ENCODE peak calls at places on chromosomes 12 and 14, in eight cellular contexts. X is testis, V is spleen, Z is PC-3, W is tibial artery, B is transverse colon, O is esophagus squamous epithelium, C is thoracic aorta. F is an unnamed sample. For H3K36me3, the result is how much of the 10 kb centered on the place peaks cover.

GRCh38 chr12:52681551-52682380 is 1.6 kb upstream of the KRT1 start:
- DNase-seq in X (no peak), V (no peak), Z (no peak), W (no peak), B (no peak), O (no peak), C (no peak), F (no peak)

GRCh38 chr12:132204822-132205270 is 60.6 kb downstream of the NOC4L start:
- DNase-seq in X (no peak), V (no peak), Z (no peak), W (no peak), B (no peak), O (no peak), C (no peak), F (no peak)

GRCh38 chr14:88553886-88554457 is 835 bp downstream of the PTPN21 start:
- DNase-seq in X (peak), V (no peak), Z (peak), W (no peak), B (no peak), O (no peak), C (no peak), F (peak)

GRCh38 chr12:104494816-104495158 is 38.0 kb downstream of the CHST11 start:
- DNase-seq in X (no peak), V (no peak), Z (no peak), W (no peak), B (no peak), O (no peak), C (no peak), F (peak)

GRCh38 chr12:125272252-125272980 is 207.2 kb downstream of the AACS start:
- DNase-seq in X (no peak), V (no peak), Z (no peak), W (no peak), B (no peak), O (no peak), C (no peak), F (no peak)

GRCh38 chr14:24058260-24058950 is 6.6 kb downstream of the CARMIL3 start:
- DNase-seq in X (peak), V (peak), Z (peak), W (peak), B (peak), O (no peak), C (peak), F (peak)

GRCh38 chr14:45028107-45028626 is 55.7 kb upstream of the PRPF39 start:
- DNase-seq in X (no peak), V (no peak), Z (no peak), W (no peak), B (no peak), O (no peak), C (no peak), F (no peak)

GRCh38 chr12:47767197-47767724 is 5.8 kb upstream of the SLC48A1 start:
- DNase-seq in X (no peak), V (peak), Z (peak), W (no peak), B (peak), O (no peak), C (no peak), F (peak)

GRCh38 chr12:93698307-93699092 is 21.3 kb downstream of the CRADD start:
- DNase-seq in X (no peak), V (no peak), Z (peak), W (no peak), B (no peak), O (no peak), C (no peak), F (no peak)

GRCh38 chr14:55107766-55108554 is 21.1 kb upstream of the LGALS3 start:
- DNase-seq in X (peak), V (peak), Z (peak), W (peak), B (peak), O (peak), C (peak), F (no peak)

GRCh38 chr12:53058674-53059433 is 9.0 kb downstream of the TNS2 start:
- DNase-seq in X (peak), V (peak), Z (no peak), W (peak), B (no peak), O (no peak), C (no peak), F (no peak)

GRCh38 chr14:68522510-68523325 is 270.1 kb downstream of the ZFP36L1 start:
- DNase-seq in X (peak), V (no peak), Z (no peak), W (no peak), B (no peak), O (no peak), C (no peak), F (peak)

GRCh38 chr12:92927055-92927435 is 2.0 kb downstream of the EEA1 start:
- DNase-seq in X (no peak), V (no peak), Z (peak), W (no peak), B (no peak), O (no peak), C (no peak), F (peak)

GRCh38 chr12:115443351-115443938 is 759.5 kb upstream of the TBX3 start:
- DNase-seq in X (no peak), V (no peak), Z (no peak), W (no peak), B (no peak), O (no peak), C (no peak), F (no peak)

GRCh38 chr14:33647385-33647786 is 303.5 kb downstream of the EGLN3 start:
- DNase-seq in X (no peak), V (no peak), Z (peak), W (no peak), B (no peak), O (no peak), C (no peak), F (peak)

GRCh38 chr14:55599250-55599879 is 19.4 kb downstream of the KTN1 start:
- DNase-seq in X (peak), V (no peak), Z (peak), W (peak), B (peak), O (no peak), C (no peak), F (no peak)

GRCh38 chr14:37992489-37992888 is 215.2 kb upstream of the SSTR1 start:
- DNase-seq in X (no peak), V (no peak), Z (no peak), W (no peak), B (no peak), O (no peak), C (no peak), F (no peak)

GRCh38 chr12:39348523-39348922 is 94.4 kb downstream of the KIF21A start:
- DNase-seq in X (no peak), V (no peak), Z (no peak), W (no peak), B (no peak), O (no peak), C (no peak), F (no peak)

GRCh38 chr14:105427412-105427811 is 7.8 kb downstream of the MTA1 start:
- DNase-seq in X (no peak), V (no peak), Z (no peak), W (no peak), B (no peak), O (no peak), C (no peak), F (no peak)

GRCh38 chr14:32524609-32525391 is 195.7 kb downstream of the AKAP6 start:
- DNase-seq in X (no peak), V (no peak), Z (no peak), W (no peak), B (no peak), O (no peak), C (no peak), F (no peak)

GRCh38 chr12:21546721-21547120 is 20.6 kb downstream of the SPX start:
- DNase-seq in X (no peak), V (no peak), Z (no peak), W (no peak), B (no peak), O (no peak), C (no peak), F (no peak)

GRCh38 chr12:97767347-97767746 is 304.7 kb downstream of the RMST start:
- DNase-seq in X (no peak), V (no peak), Z (no peak), W (no peak), B (no peak), O (no peak), C (no peak), F (no peak)

GRCh38 chr12:132669166-132669879 is 17.8 kb downstream of the POLE start:
- DNase-seq in X (no peak), V (peak), Z (no peak), W (peak), B (no peak), O (no peak), C (no peak), F (no peak)

GRCh38 chr12:80580254-80580653 is 127.2 kb upstream of the MYF6 start:
- DNase-seq in X (no peak), V (no peak), Z (peak), W (no peak), B (no peak), O (no peak), C (no peak), F (peak)

GRCh38 chr14:90583916-90584605 is 187.2 kb downstream of the CALM1 start:
- DNase-seq in X (no peak), V (no peak), Z (no peak), W (no peak), B (no peak), O (no peak), C (no peak), F (no peak)

GRCh38 chr12:57640156-57641042 is 7.4 kb upstream of the B4GALNT1 start:
- DNase-seq in X (no peak), V (no peak), Z (no peak), W (no peak), B (no peak), O (no peak), C (no peak), F (no peak)

GRCh38 chr12:119082496-119082895 is 96.2 kb upstream of the HSPB8 start:
- DNase-seq in X (no peak), V (no peak), Z (no peak), W (no peak), B (no peak), O (no peak), C (no peak), F (peak)

GRCh38 chr14:33704486-33704885 is 246.4 kb downstream of the EGLN3 start:
- DNase-seq in X (no peak), V (no peak), Z (no peak), W (no peak), B (no peak), O (no peak), C (no peak), F (no peak)

GRCh38 chr12:129312048-129312447 is 458.8 kb downstream of the GLT1D1 start:
- DNase-seq in X (no peak), V (no peak), Z (no peak), W (no peak), B (no peak), O (no peak), C (no peak), F (no peak)

GRCh38 chr14:25132734-25133422 is 82.9 kb upstream of the STXBP6 start:
- DNase-seq in X (peak), V (peak), Z (peak), W (no peak), B (peak), O (no peak), C (no peak), F (peak)

GRCh38 chr12:104353012-104353981 is 49.8 kb downstream of the EID3 start:
- DNase-seq in X (no peak), V (no peak), Z (no peak), W (no peak), B (no peak), O (no peak), C (no peak), F (no peak)

GRCh38 chr14:96162741-96163140 is 41.9 kb upstream of the BDKRB2 start:
- DNase-seq in X (no peak), V (no peak), Z (no peak), W (no peak), B (no peak), O (no peak), C (no peak), F (peak)

GRCh38 chr14:22598099-22598895 is at the start of gene ABHD4:
- DNase-seq in X (peak), V (peak), Z (peak), W (peak), B (peak), O (no peak), C (peak), F (peak)

GRCh38 chr14:54369343-54369742 is 27.5 kb upstream of the CDKN3 start:
- DNase-seq in X (no peak), V (no peak), Z (no peak), W (no peak), B (no peak), O (no peak), C (no peak), F (no peak)

GRCh38 chr12:118035194-118036041 is 18.9 kb downstream of the RFC5 start:
- DNase-seq in X (no peak), V (no peak), Z (peak), W (no peak), B (peak), O (no peak), C (no peak), F (peak)

GRCh38 chr12:118033902-118034301 is 17.4 kb downstream of the RFC5 start:
- DNase-seq in X (no peak), V (no peak), Z (peak), W (no peak), B (no peak), O (no peak), C (no peak), F (no peak)

GRCh38 chr12:118036672-118037411 is 20.3 kb downstream of the RFC5 start:
- DNase-seq in X (no peak), V (no peak), Z (no peak), W (no peak), B (no peak), O (no peak), C (no peak), F (no peak)

GRCh38 chr12:118033331-118033730 is 16.8 kb downstream of the RFC5 start:
- DNase-seq in X (no peak), V (no peak), Z (peak), W (no peak), B (no peak), O (no peak), C (no peak), F (no peak)

GRCh38 chr12:118034429-118035193 is 18.1 kb downstream of the RFC5 start:
- DNase-seq in X (peak), V (no peak), Z (peak), W (no peak), B (peak), O (no peak), C (no peak), F (peak)
- TF ChIP-seq CTCF in X (peak), V (no peak), Z (peak), W (no peak), B (peak), O (no peak), C (no peak), F (peak)

GRCh38 chr12:69254046-69254445 is 14.7 kb downstream of the CPSF6 start:
- DNase-seq in X (no peak), V (no peak), Z (peak), W (no peak), B (no peak), O (no peak), C (no peak), F (peak)

GRCh38 chr12:69252033-69252432 is 12.7 kb downstream of the CPSF6 start:
- DNase-seq in X (no peak), V (no peak), Z (no peak), W (no peak), B (no peak), O (no peak), C (no peak), F (no peak)

GRCh38 chr12:69258655-69259054 is 19.3 kb downstream of the CPSF6 start:
- DNase-seq in X (no peak), V (no peak), Z (no peak), W (no peak), B (no peak), O (no peak), C (no peak), F (no peak)

DNA sequence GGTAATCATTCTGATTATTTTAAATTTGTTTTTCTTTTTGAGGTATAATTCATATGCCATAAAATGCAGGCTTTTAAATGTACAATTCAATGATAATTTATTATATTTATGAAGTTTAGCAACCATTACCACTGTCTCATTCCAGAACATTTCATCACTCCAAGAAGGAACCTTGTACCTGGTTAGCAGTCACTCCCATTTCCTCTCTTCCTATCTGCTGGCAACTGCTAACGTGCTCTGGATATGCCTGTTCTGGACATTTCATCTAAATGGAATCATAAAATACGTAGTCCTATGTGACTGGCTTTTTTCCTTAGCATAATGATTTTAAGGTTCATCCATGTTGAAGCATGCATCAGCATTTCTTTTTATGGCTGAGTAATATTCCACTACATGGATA is 15.5 kb downstream of the CPSF6 start:
- DNase-seq in X (no peak), V (no peak), Z (no peak), W (no peak), B (no peak), O (no peak), C (no peak), F (no peak)
- H3K36me3 ChIP-seq in X (under half), V (under half), Z (half or more), W (under half), B (under half), O (under half), C (under half), F (under half)

GRCh38 chr12:89247962-89248361 is 104.3 kb downstream of the DUSP6 start:
- DNase-seq in X (no peak), V (no peak), Z (no peak), W (no peak), B (no peak), O (no peak), C (no peak), F (no peak)

GRCh38 chr12:89247541-89247942 is 104.8 kb downstream of the DUSP6 start:
- DNase-seq in X (no peak), V (no peak), Z (peak), W (no peak), B (no peak), O (no peak), C (no peak), F (no peak)

GRCh38 chr12:89245090-89245489 is 107.2 kb downstream of the DUSP6 start:
- DNase-seq in X (no peak), V (no peak), Z (no peak), W (no peak), B (no peak), O (no peak), C (no peak), F (peak)

GRCh38 chr12:89243786-89244185 is 108.5 kb downstream of the DUSP6 start:
- DNase-seq in X (no peak), V (no peak), Z (no peak), W (no peak), B (no peak), O (no peak), C (no peak), F (no peak)

DNA sequence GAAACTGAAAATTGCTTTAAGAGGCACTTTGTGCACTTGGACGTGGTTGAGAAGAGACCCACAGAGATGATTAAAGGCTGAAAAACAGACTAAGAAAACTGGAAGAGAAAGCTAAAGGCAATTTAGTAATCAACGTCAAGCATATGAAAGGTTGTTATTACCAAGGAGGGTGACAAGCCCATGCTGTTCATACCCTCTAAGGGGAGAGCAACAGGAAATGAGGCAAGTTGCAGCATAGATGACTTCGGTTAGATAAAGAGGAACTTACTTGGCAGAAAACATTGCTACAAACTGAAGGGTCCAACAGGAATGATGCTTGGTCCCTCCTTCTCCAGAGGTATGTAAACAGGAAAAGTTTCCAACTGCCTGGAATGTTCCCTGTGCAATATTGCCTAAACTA is 107.8 kb downstream of the DUSP6 start:
- DNase-seq in X (no peak), V (no peak), Z (no peak), W (no peak), B (no peak), O (no peak), C (no peak), F (peak)
- H3K27ac ChIP-seq in X (no peak), V (peak), Z (no peak), W (no peak), B (no peak), O (no peak), C (no peak), F (no peak)

GRCh38 chr14:100693877-100694578 is 32.7 kb upstream of the DLK1 start:
- DNase-seq in X (no peak), V (no peak), Z (no peak), W (no peak), B (no peak), O (no peak), C (no peak), F (no peak)

GRCh38 chr14:100694579-100695422 is 31.9 kb upstream of the DLK1 start:
- DNase-seq in X (no peak), V (no peak), Z (no peak), W (no peak), B (no peak), O (no peak), C (no peak), F (no peak)

GRCh38 chr14:100691395-100692025 is 35.2 kb upstream of the DLK1 start:
- DNase-seq in X (no peak), V (no peak), Z (no peak), W (no peak), B (no peak), O (no peak), C (no peak), F (no peak)

GRCh38 chr14:100692256-100692655 is 34.4 kb upstream of the DLK1 start:
- DNase-seq in X (no peak), V (no peak), Z (no peak), W (no peak), B (no peak), O (no peak), C (no peak), F (no peak)

DNA sequence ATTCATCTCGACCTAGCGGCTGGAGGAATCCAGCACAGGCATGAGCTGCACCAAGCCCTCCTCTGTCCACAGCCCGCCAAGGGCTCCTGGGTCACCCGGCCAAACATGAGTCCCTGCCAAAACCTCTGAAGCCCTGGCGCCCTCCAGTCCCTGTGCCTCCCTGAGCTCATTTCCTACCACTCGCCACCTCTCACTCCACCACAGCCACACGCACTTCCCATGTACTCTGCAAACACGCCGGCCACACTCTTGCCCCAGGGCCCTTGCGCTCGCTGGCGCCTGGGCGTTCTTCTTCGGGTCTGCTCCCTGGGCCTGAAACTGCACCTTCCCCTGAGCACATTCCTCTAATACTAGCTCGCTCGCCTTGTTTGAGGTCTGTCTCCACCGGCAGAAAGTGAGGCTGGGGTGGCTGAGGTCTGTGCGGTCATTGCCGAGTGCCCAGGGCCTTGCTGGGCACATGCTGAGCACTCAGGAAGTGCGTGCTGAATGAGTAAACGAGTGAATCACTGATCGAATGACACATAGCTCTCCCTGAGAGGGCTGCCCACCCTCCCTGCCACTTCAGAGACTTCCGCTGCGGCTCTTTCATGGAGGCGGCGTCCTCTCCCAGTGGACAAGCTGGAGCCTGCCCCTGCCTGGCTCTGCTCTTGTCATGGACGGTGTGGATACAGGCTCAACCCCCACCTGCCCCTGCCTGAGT is 33.7 kb upstream of the DLK1 start:
- DNase-seq in X (no peak), V (no peak), Z (peak), W (no peak), B (no peak), O (no peak), C (no peak), F (no peak)
- TF ChIP-seq CTCF in X (no peak), V (no peak), Z (no peak), W (no peak), B (no peak), O (no peak), C (no peak), F (no peak)

DNA sequence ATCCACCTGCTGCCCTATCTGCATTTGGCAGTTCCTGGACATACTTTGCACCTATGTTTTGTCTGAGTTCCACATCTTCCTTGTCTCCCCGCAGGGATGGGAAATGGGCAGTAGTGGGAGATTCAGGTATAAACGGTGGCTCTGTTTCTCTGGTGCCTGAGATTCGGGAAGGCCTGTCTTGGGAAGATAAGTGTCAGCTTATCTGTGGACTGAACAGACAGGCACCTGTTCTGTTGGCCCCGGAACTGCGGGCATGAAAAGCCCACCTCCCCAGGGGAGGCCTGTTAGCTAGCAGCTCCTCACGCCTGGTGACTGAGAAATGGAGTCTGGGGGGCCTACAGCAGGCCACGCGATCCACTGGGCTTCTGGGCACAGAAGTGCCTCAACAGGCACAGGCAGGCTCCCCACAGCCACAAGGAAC is 5.8 kb downstream of the PHB2 start:
- DNase-seq in X (no peak), V (peak), Z (no peak), W (no peak), B (no peak), O (no peak), C (no peak), F (no peak)
- H3K36me3 ChIP-seq in X (under half), V (half or more), Z (under half), W (under half), B (under half), O (under half), C (under half), F (under half)